ENCODE peak calls at places on chromosomes 3 and 15, in five cellular contexts. M, Q, E, O and A are unnamed samples.

GRCh38 chr3:129245141-129245540 is 4.3 kb upstream of the COPG1 start:
- DNase-seq in O (no peak), M (no peak), E (no peak), Q (no peak), A (no peak)

GRCh38 chr3:82390868-82391267 is 629.4 kb upstream of the GBE1 start:
- DNase-seq in Q (no peak), E (no peak), O (no peak), M (no peak), A (no peak)

GRCh38 chr15:51768018-51768417 is 16.6 kb downstream of the TMOD2 start:
- DNase-seq in E (no peak), O (no peak), Q (no peak), M (no peak), A (no peak)

GRCh38 chr3:191356586-191357439 is 26.5 kb upstream of the UTS2B start:
- DNase-seq in E (peak), M (no peak), Q (peak), O (no peak), A (no peak)

GRCh38 chr3:22981176-22981575 is 222.0 kb upstream of the UBE2E2 start:
- DNase-seq in O (no peak), E (no peak), Q (no peak), M (no peak), A (no peak)

GRCh38 chr3:123800352-123800682 is 83.8 kb downstream of the MYLK start:
- DNase-seq in O (no peak), Q (no peak), M (no peak), E (no peak), A (no peak)

GRCh38 chr15:52857937-52858336 is 67.8 kb upstream of the ONECUT1 start:
- DNase-seq in O (no peak), E (no peak), Q (no peak), M (no peak), A (no peak)

GRCh38 chr3:61985020-61985419 is 388.3 kb downstream of the FEZF2 start:
- DNase-seq in O (no peak), M (no peak), Q (no peak), E (no peak), A (no peak)

GRCh38 chr15:83446417-83446816 is 724 bp upstream of the SH3GL3 start:
- DNase-seq in M (no peak), E (no peak), Q (no peak), O (no peak), A (no peak)
- H3K4me3 ChIP-seq in M (no peak), E (no peak), Q (no peak), O (no peak), A (no peak)

DNA sequence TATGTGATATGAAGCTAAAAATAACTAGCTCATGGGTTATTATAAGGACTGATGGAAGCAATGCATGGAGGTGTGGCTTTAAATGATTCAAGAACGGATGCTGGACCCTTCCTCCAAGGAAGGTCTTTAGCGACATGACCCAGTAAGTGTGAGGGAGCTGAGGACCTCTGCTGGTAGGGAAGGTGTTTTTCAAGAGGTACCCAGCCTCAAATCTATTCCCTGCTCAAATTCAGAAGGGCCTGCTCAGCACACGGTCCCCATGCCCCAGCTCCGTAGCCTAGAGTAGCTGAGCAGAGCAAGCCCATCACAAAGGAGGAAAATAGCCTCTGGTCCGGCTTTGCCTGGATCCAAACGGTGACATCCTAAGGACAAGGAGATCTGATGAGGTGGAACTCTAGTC is 266.2 kb upstream of the IGF1R start:
- DNase-seq in M (no peak), E (no peak), O (no peak), Q (no peak), A (no peak)
- TF ChIP-seq CTCF in M (no peak), E (no peak), O (no peak), Q (no peak), A (no peak)

DNA sequence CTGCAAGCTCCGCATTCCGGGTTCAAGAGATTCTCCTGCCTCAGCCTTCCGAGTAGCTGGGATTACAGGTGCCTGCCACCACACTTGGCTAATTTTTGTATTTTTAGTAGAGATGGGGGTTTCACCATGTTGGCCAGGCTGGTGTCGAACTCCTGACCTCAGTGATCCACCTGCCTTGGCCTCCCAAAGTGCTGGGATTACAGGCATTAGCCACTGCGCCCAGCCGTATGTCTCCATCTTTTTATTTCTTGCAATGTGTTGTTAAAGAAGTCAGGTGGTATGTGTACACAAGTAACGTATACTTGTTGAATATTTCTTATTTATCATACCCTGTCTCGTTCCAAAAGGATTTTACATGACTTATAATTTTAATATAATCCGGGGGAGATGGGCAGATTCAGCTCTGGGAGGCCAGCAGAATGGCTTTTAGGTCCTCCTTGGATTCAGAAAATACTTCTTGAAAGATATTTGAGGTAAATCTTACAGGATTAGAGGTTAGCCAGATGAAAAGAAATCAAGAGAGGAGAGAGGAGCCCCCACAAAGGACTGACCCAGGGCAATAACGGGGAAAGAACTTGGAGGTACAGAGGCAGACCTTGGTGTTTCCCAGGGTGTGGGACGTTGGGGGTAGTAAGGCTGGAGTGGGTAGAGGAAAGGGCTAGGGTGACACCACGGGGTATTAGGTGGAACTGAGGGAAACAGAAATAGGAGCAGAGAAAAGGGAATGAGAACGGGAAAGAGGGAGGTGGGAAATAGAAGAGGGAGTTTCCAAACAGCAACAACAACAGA is 27.2 kb upstream of the MUC20 start:
- DNase-seq in O (no peak), Q (no peak), E (no peak), M (no peak), A (no peak)
- H3K4me3 ChIP-seq in O (no peak), Q (no peak), E (no peak), M (no peak), A (no peak)

DNA sequence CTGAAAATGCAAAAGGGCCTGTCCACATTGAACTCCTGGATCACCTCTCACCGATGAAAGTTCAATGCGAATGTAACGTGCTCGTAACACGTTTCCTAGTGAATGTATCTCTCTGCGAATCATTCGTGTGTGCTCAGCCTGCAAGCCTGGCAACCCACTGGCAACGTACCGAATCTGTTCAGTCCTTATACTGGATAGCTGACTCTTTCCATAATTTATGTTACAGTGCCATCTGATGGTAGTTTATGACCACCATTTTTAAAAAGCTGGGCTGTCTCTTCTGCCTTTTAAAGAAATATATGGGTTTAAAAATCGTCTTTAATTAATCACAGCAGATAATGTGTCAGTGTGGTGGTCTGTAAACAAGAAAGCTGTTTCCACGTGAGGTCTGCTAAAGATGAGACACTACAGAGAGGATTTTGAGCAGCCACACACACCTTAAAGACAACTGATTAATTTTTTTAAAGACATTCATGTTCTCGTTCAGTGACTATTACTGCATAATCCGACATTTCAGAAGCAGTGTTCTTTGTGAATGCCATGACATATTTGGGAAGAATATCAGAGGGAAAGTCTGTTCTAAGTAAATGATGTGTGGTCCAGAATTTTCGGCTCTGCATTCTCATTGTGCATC is 69.4 kb upstream of the FOXP1 start:
- DNase-seq in Q (peak), O (no peak), M (no peak), E (peak), A (no peak)
- TF ChIP-seq CTCF in Q (peak), O (peak), M (no peak), E (peak), A (no peak)

GRCh38 chr3:178056868-178057267 is 479.4 kb upstream of the KCNMB2 start:
- DNase-seq in M (no peak), Q (no peak), O (no peak), E (no peak), A (no peak)

GRCh38 chr3:178059124-178059523 is 477.1 kb upstream of the KCNMB2 start:
- DNase-seq in M (no peak), E (peak), O (no peak), Q (no peak), A (no peak)

GRCh38 chr3:178060406-178060805 is 475.8 kb upstream of the KCNMB2 start:
- DNase-seq in M (no peak), E (peak), Q (no peak), O (no peak), A (no peak)

GRCh38 chr3:178059836-178060235 is 476.4 kb upstream of the KCNMB2 start:
- DNase-seq in O (no peak), Q (no peak), M (no peak), E (no peak), A (no peak)

DNA sequence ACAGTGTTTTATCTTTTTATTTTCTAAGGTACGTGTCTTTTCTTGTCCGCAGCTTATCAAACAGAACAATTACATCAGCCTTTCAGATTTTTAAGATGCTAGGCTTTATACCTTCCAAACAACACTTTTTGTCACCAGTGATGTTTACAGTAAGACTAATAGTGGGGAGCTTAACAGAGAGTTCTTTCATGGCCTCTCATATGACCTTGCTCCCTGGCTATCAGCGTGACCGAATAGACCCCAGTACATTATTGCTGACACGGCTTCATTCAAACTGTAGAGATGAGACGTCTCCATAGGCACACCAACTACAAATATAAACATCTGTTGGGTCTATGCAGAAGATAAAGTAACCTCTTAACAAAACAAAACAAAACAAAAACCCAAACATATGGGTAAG is 477.6 kb upstream of the KCNMB2 start:
- DNase-seq in E (no peak), M (no peak), Q (no peak), O (no peak), A (no peak)
- H3K4me3 ChIP-seq in E (no peak), M (no peak), Q (no peak), O (no peak), A (no peak)

GRCh38 chr3:83928391-83928790 is 1030.4 kb upstream of the CADM2 start:
- DNase-seq in Q (no peak), O (no peak), E (peak), M (no peak), A (no peak)
- TF ChIP-seq CTCF in Q (no peak), O (peak), E (no peak), M (no peak), A (no peak)

GRCh38 chr3:105987809-105988208 is 119.0 kb upstream of the CBLB start:
- DNase-seq in M (no peak), Q (no peak), E (no peak), O (no peak), A (no peak)
- H3K4me3 ChIP-seq in M (no peak), Q (no peak), E (no peak), O (no peak), A (no peak)